ENCODE peak calls at places on chromosomes 16 and 17, in seven cellular contexts. L is DMS79 treated with DMSO at 0.1 percent for 48 hours, W is HTR-8/SVneo, Z is T47D, U is HS-5, E is GM12891, T is smooth muscle cell of the brain vasculature. X is an unnamed sample.

GRCh38 chr17:34177642-34178041 is 77.4 kb upstream of the CCL2 start:
- DNase-seq in W (no peak), E (no peak), Z (no peak), U (peak; percentile 10), L (no peak), T (no peak), X (peak; percentile 38)

GRCh38 chr16:89746043-89746442 is 24.7 kb downstream of the ZNF276 start:
- DNase-seq in L (no peak), W (no peak), T (no peak), E (no peak), U (no peak), Z (no peak), X (no peak)

GRCh38 chr17:18184143-18185007 is 747 bp downstream of the ALKBH5 start:
- DNase-seq in L (no peak), E (peak; percentile 37), T (no peak), W (peak; percentile 36), Z (no peak), U (no peak), X (peak; percentile 54)

GRCh38 chr17:78557598-78558039 is 19.6 kb downstream of the DNAH17 start:
- DNase-seq in U (peak; percentile 56), Z (no peak), E (no peak), L (no peak), W (peak; percentile 62), T (no peak), X (no peak)

GRCh38 chr17:48555616-48556533 is 11.0 kb upstream of the HOXB2 start:
- DNase-seq in Z (peak; percentile 76), L (peak; percentile 57), T (no peak), U (no peak), W (peak; percentile 78), E (no peak), X (peak; percentile 91)

GRCh38 chr16:56409195-56409594 is 16.1 kb downstream of the AMFR start:
- DNase-seq in E (no peak), W (no peak), U (no peak), T (no peak), L (no peak), Z (no peak), X (no peak)

GRCh38 chr17:32287804-32288511 is 22.3 kb downstream of the RHBDL3 start:
- DNase-seq in U (no peak), E (no peak), T (no peak), Z (no peak), W (no peak), L (no peak), X (no peak)

GRCh38 chr16:76946879-76947278 is 244.1 kb upstream of the MON1B start:
- DNase-seq in E (no peak), U (peak; percentile 84), T (no peak), L (no peak), Z (no peak), W (no peak), X (peak; percentile 50)

GRCh38 chr16:88416686-88417085 is 33.9 kb downstream of the ZNF469 start:
- DNase-seq in T (no peak), U (no peak), W (no peak), E (no peak), Z (no peak), L (no peak), X (no peak)

GRCh38 chr17:39636927-39637736 is at the start of gene STARD3:
- DNase-seq in L (peak; percentile 76), E (peak; percentile 98), T (peak; percentile 63), Z (peak; percentile 95), U (peak; percentile 34), W (peak; percentile 96), X (peak; percentile 88)

GRCh38 chr16:31870809-31871208 is 2.8 kb upstream of the ZNF267 start:
- DNase-seq in W (no peak), Z (no peak), L (no peak), E (no peak), T (no peak), U (no peak), X (no peak)

GRCh38 chr17:44556114-44556853 is 1.0 kb upstream of the FZD2 start:
- DNase-seq in W (peak; percentile 80), T (no peak), E (peak; percentile 53), Z (peak; percentile 84), U (no peak), L (peak; percentile 33), X (peak; percentile 86)

GRCh38 chr16:69313469-69313868 is 2.3 kb downstream of the VPS4A start:
- DNase-seq in L (no peak), Z (no peak), E (no peak), W (no peak), T (no peak), U (no peak), X (no peak)

GRCh38 chr17:7046127-7046724 is 2.3 kb upstream of the SLC16A11 start:
- DNase-seq in W (no peak), E (no peak), U (no peak), T (no peak), Z (peak; percentile 51), L (peak; percentile 78), X (no peak)

X was measured in NCI-H69.